ENCODE peak calls at places on chromosomes 5 and 9, in eight cellular contexts. X is astrocyte, K is fibroblast of lung, G is DND-41, I is PC-3, Y is IMR-90, J is A549, H is GM23248. N is an unnamed sample.

GRCh38 chr5:96459313-96460109 is 26.5 kb upstream of the PCSK1 start:
- DNase-seq in X (no peak), K (no peak), G (no peak), I (no peak), Y (no peak), J (no peak), H (no peak), N (no peak)

GRCh38 chr9:123507992-123508391 is 152.0 kb downstream of the CRB2 start:
- DNase-seq in X (no peak), K (no peak), G (no peak), I (no peak), Y (peak), J (no peak), H (peak), N (no peak)

GRCh38 chr9:134955801-134956200 is 38.1 kb upstream of the FCN1 start:
- DNase-seq in X (no peak), K (no peak), G (no peak), I (no peak), Y (no peak), J (no peak), H (no peak), N (no peak)

GRCh38 chr5:5145651-5146529 is 5.8 kb downstream of the ADAMTS16 start:
- DNase-seq in X (peak), K (peak), G (no peak), I (peak), Y (peak), J (no peak), H (peak), N (no peak)

GRCh38 chr5:9316733-9317132 is 229.1 kb downstream of the SEMA5A start:
- DNase-seq in X (no peak), K (no peak), G (no peak), I (peak), Y (no peak), J (no peak), H (no peak), N (no peak)

GRCh38 chr5:167953151-167953788 is 338.2 kb upstream of the WWC1 start:
- DNase-seq in X (no peak), K (peak), G (no peak), I (no peak), Y (no peak), J (no peak), H (no peak), N (no peak)

GRCh38 chr9:20070336-20070735 is 281.5 kb upstream of the SLC24A2 start:
- DNase-seq in X (peak), K (peak), G (no peak), I (no peak), Y (no peak), J (no peak), H (no peak), N (no peak)

GRCh38 chr9:86279839-86280238 is 2.5 kb downstream of the ISCA1 start:
- DNase-seq in X (no peak), K (no peak), G (no peak), I (no peak), Y (no peak), J (no peak), H (no peak), N (no peak)

GRCh38 chr5:170297589-170298462 is at the start of gene LCP2:
- DNase-seq in X (no peak), K (no peak), G (peak), I (no peak), Y (no peak), J (no peak), H (no peak), N (peak)

GRCh38 chr5:166625210-166625865 is 1666.1 kb upstream of the WWC1 start:
- DNase-seq in X (peak), K (peak), G (no peak), I (no peak), Y (no peak), J (no peak), H (no peak), N (no peak)

GRCh38 chr9:133067813-133068212 is 6.0 kb downstream of the CEL start:
- DNase-seq in X (no peak), K (no peak), G (no peak), I (peak), Y (no peak), J (no peak), H (no peak), N (no peak)

GRCh38 chr9:33265211-33265885 is 499 bp downstream of the CHMP5 start:
- DNase-seq in X (no peak), K (peak), G (no peak), I (no peak), Y (no peak), J (no peak), H (peak), N (no peak)

GRCh38 chr5:81230429-81230828 is 2.7 kb upstream of the CKMT2 start:
- DNase-seq in X (no peak), K (no peak), G (no peak), I (no peak), Y (no peak), J (no peak), H (no peak), N (no peak)

GRCh38 chr5:62982348-62982747 is 403.7 kb downstream of the LRRC70 start:
- DNase-seq in X (no peak), K (no peak), G (no peak), I (no peak), Y (no peak), J (no peak), H (no peak), N (no peak)

GRCh38 chr5:65142511-65143011 is 339.2 kb downstream of the ADAMTS6 start:
- DNase-seq in X (peak), K (peak), G (no peak), I (peak), Y (peak), J (no peak), H (peak), N (no peak)

GRCh38 chr9:68838245-68838644 is 133.2 kb downstream of the PIP5K1B start:
- DNase-seq in X (no peak), K (no peak), G (no peak), I (no peak), Y (no peak), J (no peak), H (no peak), N (no peak)

GRCh38 chr5:166251786-166252185 is 2039.7 kb upstream of the WWC1 start:
- DNase-seq in X (no peak), K (no peak), G (no peak), I (peak), Y (no peak), J (no peak), H (no peak), N (no peak)

GRCh38 chr9:33139421-33140228 is 27.5 kb downstream of the B4GALT1 start:
- DNase-seq in X (peak), K (peak), G (no peak), I (no peak), Y (peak), J (no peak), H (peak), N (no peak)

GRCh38 chr9:79621916-79622575 is 50.3 kb downstream of the TLE4 start:
- DNase-seq in X (no peak), K (peak), G (no peak), I (no peak), Y (no peak), J (no peak), H (no peak), N (no peak)
- H3K4me2 ChIP-seq in X (no peak), K (no peak), G (no peak), I (no peak), Y (no peak), J (no peak), H (no peak), N (no peak)

GRCh38 chr5:83745821-83746220 is 25.2 kb upstream of the HAPLN1 start:
- DNase-seq in X (peak), K (peak), G (no peak), I (no peak), Y (peak), J (no peak), H (peak), N (no peak)

GRCh38 chr5:83742089-83742488 is 21.4 kb upstream of the HAPLN1 start:
- DNase-seq in X (no peak), K (no peak), G (no peak), I (no peak), Y (no peak), J (no peak), H (no peak), N (no peak)

GRCh38 chr5:83740741-83741140 is 20.1 kb upstream of the HAPLN1 start:
- DNase-seq in X (no peak), K (no peak), G (no peak), I (no peak), Y (no peak), J (no peak), H (no peak), N (peak)

GRCh38 chr5:83744851-83745250 is 24.2 kb upstream of the HAPLN1 start:
- DNase-seq in X (peak), K (peak), G (no peak), I (no peak), Y (peak), J (no peak), H (peak), N (peak)

GRCh38 chr5:83741571-83741970 is 20.9 kb upstream of the HAPLN1 start:
- DNase-seq in X (no peak), K (no peak), G (no peak), I (no peak), Y (no peak), J (no peak), H (no peak), N (no peak)
- H3K4me2 ChIP-seq in X (no peak), K (no peak), G (no peak), I (no peak), Y (no peak), J (no peak), H (no peak), N (no peak)

DNA sequence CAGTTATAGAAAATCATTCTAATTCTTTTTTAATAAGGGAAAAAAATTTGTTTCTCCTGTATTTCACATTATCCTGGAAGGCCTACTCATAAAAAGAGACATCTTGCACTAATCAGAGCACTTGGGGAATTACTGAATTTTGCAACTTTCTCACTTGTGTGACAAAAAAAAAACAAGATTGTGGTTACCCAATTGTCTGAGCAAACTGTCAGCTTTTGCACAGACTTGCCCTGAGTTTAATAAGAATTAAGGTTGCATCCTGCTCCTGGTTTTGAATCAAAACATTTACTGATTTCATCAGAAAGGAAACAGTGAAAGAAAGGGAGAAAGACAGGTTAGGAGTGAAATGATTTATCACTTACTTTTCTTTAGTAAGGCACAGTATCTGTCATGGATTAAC is 10.6 kb upstream of the SH3RF2 start:
- DNase-seq in X (peak), K (peak), G (no peak), I (no peak), Y (peak), J (no peak), H (peak), N (no peak)
- H3K4me2 ChIP-seq in X (peak), K (no peak), G (no peak), I (peak), Y (peak), J (peak), H (peak), N (no peak)

GRCh38 chr9:35910613-35911488 is 1.6 kb downstream of the SPAAR start:
- DNase-seq in X (peak), K (peak), G (peak), I (peak), Y (peak), J (peak), H (peak), N (peak)
- H3K4me2 ChIP-seq in X (no peak), K (no peak), G (no peak), I (peak), Y (no peak), J (peak), H (no peak), N (no peak)

DNA sequence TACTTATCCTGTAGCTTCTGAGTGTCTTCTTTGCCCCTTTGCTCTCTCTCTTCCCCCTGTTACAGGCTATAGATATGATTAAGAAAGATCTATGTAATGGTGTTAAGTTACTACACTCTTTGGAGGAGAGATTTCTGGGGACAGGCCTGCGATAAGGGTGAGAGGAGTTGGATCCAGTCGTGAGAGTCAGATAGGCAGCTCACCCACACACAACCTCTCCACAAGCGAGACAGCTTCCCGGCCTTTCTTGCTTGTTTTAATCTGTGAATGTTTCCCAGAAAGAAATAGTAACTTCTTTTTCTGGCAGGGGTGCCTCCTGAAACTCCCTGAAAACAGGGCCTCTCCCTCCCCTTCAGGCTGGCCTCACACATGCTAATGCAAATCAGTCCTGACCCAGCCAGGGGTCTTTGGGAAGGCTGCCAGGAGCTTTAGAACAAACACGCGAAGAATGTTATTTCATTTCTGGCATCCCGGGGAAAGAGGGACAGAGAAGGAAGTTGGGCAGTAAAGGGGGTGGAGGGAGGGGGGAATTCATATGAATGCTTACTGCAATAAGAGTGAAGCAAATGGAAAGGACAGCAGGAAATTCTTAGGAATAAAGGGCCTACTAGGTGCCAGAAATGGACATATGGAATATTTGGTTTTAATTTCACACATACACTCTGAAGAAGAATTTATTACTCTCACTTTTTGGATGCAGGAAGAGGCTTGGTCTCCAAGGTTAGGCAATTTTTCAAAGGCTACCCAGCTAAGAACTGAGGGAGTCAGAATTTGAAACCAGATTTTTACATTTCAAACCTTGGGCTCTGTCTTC is 215.8 kb upstream of the TRIM32 start:
- DNase-seq in X (peak), K (peak), G (no peak), I (no peak), Y (peak), J (no peak), H (peak), N (no peak)
- H3K4me2 ChIP-seq in X (peak), K (no peak), G (no peak), I (no peak), Y (peak), J (no peak), H (no peak), N (no peak)

DNA sequence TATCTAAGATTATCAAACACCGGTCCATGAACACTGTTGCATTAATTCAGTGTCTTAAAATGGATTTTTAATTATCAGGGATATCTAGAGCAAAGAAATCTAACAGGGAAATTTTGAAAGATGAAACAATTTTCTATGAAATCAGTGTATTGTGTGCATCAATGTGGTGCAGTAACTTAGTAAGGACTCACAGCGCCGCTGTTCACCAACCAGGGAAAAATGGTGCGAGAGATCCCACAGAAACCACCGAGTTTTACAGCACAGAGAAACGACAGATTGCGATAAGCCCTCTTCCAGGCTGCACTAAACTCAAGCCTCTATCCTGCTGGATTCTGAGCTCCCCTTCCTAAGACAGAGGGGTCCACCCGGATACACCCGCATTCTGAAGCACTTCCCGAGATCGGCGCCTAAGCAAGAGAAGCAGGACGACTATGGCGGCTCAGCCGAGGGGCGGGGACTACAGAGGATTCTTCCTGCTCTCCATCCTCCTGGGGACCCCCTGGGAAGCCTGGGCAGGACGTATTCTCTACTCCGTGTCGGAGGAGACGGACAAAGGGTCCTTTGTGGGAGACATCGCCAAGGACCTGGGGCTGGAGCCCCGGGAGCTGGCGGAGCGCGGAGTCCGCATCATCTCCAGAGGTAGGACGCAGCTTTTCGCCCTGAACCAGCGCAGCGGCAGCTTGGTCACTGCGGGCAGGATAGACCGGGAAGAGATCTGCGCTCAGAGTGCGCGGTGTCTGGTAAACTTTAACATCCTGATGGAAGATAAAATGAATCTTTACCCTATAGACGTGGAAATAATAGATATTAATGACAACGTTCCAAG is at the start of gene PCDHGA7:
- DNase-seq in X (peak), K (peak), G (no peak), I (no peak), Y (peak), J (peak), H (no peak), N (peak)
- H3K4me2 ChIP-seq in X (peak), K (peak), G (no peak), I (no peak), Y (peak), J (peak), H (no peak), N (peak)

GRCh38 chr5:116675628-116675910 is 100.9 kb upstream of the SEMA6A start:
- DNase-seq in X (no peak), K (no peak), G (no peak), I (no peak), Y (no peak), J (no peak), H (no peak), N (no peak)
- H3K4me2 ChIP-seq in X (no peak), K (no peak), G (no peak), I (no peak), Y (no peak), J (no peak), H (no peak), N (no peak)

GRCh38 chr9:127188396-127188795 is 66.0 kb upstream of the ANGPTL2 start:
- DNase-seq in X (no peak), K (no peak), G (no peak), I (no peak), Y (no peak), J (no peak), H (no peak), N (no peak)
- H3K4me2 ChIP-seq in X (peak), K (no peak), G (no peak), I (no peak), Y (no peak), J (no peak), H (peak), N (no peak)

DNA sequence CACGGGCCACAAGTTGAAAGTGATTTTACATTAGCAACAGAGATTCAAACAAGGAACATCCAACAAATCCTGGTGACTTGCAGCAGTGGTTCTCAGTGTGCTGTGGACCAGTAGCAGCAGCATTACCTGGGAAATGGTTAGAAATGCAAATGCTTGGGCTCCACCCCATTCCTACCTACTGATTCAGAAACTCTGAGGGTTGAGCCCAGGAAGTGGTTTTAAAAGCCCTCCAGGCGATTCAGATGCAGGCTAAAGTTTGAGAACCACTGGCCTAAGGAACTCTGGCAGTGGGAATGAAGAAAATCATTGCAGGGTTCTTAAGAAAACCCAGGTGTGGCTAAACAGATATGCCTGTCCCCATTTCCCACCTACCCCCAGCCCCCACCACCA is 398.8 kb downstream of the ENC1 start:
- DNase-seq in X (peak), K (peak), G (no peak), I (peak), Y (peak), J (no peak), H (peak), N (no peak)
- H3K4me2 ChIP-seq in X (peak), K (no peak), G (no peak), I (peak), Y (no peak), J (no peak), H (no peak), N (no peak)

N was measured in OCI-LY7.